ENCODE peak calls at places on chromosomes 1 and 21, in five cellular contexts. One of them, this sample, is unnamed.

GRCh38 chr1:117967900-117968299 is 38.4 kb downstream of the WDR3 start:
- DNase-seq in GM13977: no peak
- DNase-seq in sciatic nerve: no peak
- DNase-seq in activated CD8-positive, alpha-beta T cell treated with anti-CD3 and anti-CD28 coated beads for 36 hours: no peak
- DNase-seq in SIG-M5: no peak
- DNase-seq in this sample: no peak

GRCh38 chr1:966135-966602 is at the start of gene PLEKHN1:
- DNase-seq in activated CD8-positive, alpha-beta T cell treated with anti-CD3 and anti-CD28 coated beads for 36 hours: peak
- DNase-seq in SIG-M5: no peak
- DNase-seq in sciatic nerve: no peak
- DNase-seq in GM13977: peak
- DNase-seq in this sample: no peak

GRCh38 chr1:158830904-158831507 is at the start of gene MNDA:
- DNase-seq in SIG-M5: peak
- DNase-seq in GM13977: peak
- DNase-seq in sciatic nerve: no peak
- DNase-seq in activated CD8-positive, alpha-beta T cell treated with anti-CD3 and anti-CD28 coated beads for 36 hours: no peak
- DNase-seq in this sample: peak

GRCh38 chr1:28176492-28177470 is at the start of gene PTAFR:
- DNase-seq in activated CD8-positive, alpha-beta T cell treated with anti-CD3 and anti-CD28 coated beads for 36 hours: no peak
- DNase-seq in GM13977: peak
- DNase-seq in SIG-M5: no peak
- DNase-seq in sciatic nerve: no peak
- DNase-seq in this sample: no peak

GRCh38 chr1:18575620-18576019 is 55.0 kb upstream of the PAX7 start:
- DNase-seq in GM13977: peak
- DNase-seq in sciatic nerve: peak
- DNase-seq in SIG-M5: no peak
- DNase-seq in activated CD8-positive, alpha-beta T cell treated with anti-CD3 and anti-CD28 coated beads for 36 hours: peak
- DNase-seq in this sample: no peak

GRCh38 chr1:37387854-37388253 is 86.5 kb upstream of the ZC3H12A start:
- DNase-seq in GM13977: no peak
- DNase-seq in sciatic nerve: no peak
- DNase-seq in activated CD8-positive, alpha-beta T cell treated with anti-CD3 and anti-CD28 coated beads for 36 hours: no peak
- DNase-seq in SIG-M5: no peak
- DNase-seq in this sample: no peak

GRCh38 chr1:57424231-57425027 is 569 bp upstream of the DAB1 start:
- DNase-seq in activated CD8-positive, alpha-beta T cell treated with anti-CD3 and anti-CD28 coated beads for 36 hours: no peak
- DNase-seq in sciatic nerve: peak
- DNase-seq in SIG-M5: no peak
- DNase-seq in GM13977: peak
- DNase-seq in this sample: no peak

GRCh38 chr1:39666772-39667171 is 5.1 kb downstream of the NT5C1A start:
- DNase-seq in GM13977: peak
- DNase-seq in SIG-M5: no peak
- DNase-seq in sciatic nerve: no peak
- DNase-seq in activated CD8-positive, alpha-beta T cell treated with anti-CD3 and anti-CD28 coated beads for 36 hours: peak
- DNase-seq in this sample: peak

GRCh38 chr1:229464672-229465071 is 30.8 kb upstream of the ACTA1 start:
- DNase-seq in sciatic nerve: no peak
- DNase-seq in GM13977: no peak
- DNase-seq in SIG-M5: no peak
- DNase-seq in activated CD8-positive, alpha-beta T cell treated with anti-CD3 and anti-CD28 coated beads for 36 hours: no peak
- DNase-seq in this sample: no peak

GRCh38 chr1:106681939-106682522 is 374.4 kb upstream of the PRMT6 start:
- DNase-seq in GM13977: no peak
- DNase-seq in sciatic nerve: no peak
- DNase-seq in activated CD8-positive, alpha-beta T cell treated with anti-CD3 and anti-CD28 coated beads for 36 hours: no peak
- DNase-seq in SIG-M5: no peak
- DNase-seq in this sample: no peak

GRCh38 chr1:229582011-229582694 is 23.6 kb upstream of the ABCB10 start:
- DNase-seq in SIG-M5: no peak
- DNase-seq in activated CD8-positive, alpha-beta T cell treated with anti-CD3 and anti-CD28 coated beads for 36 hours: no peak
- DNase-seq in GM13977: no peak
- DNase-seq in sciatic nerve: peak
- DNase-seq in this sample: no peak

GRCh38 chr1:59292557-59292956 is 4.3 kb upstream of the FGGY start:
- DNase-seq in sciatic nerve: no peak
- DNase-seq in GM13977: peak
- DNase-seq in activated CD8-positive, alpha-beta T cell treated with anti-CD3 and anti-CD28 coated beads for 36 hours: no peak
- DNase-seq in SIG-M5: peak
- DNase-seq in this sample: peak

GRCh38 chr1:82697965-82698364 is 897.2 kb downstream of the ADGRL2 start:
- DNase-seq in GM13977: no peak
- DNase-seq in SIG-M5: no peak
- DNase-seq in activated CD8-positive, alpha-beta T cell treated with anti-CD3 and anti-CD28 coated beads for 36 hours: no peak
- DNase-seq in sciatic nerve: no peak
- DNase-seq in this sample: no peak

GRCh38 chr21:46634427-46634826 is 1.0 kb upstream of the PRMT2 start:
- DNase-seq in sciatic nerve: no peak
- DNase-seq in GM13977: no peak
- DNase-seq in SIG-M5: no peak
- DNase-seq in activated CD8-positive, alpha-beta T cell treated with anti-CD3 and anti-CD28 coated beads for 36 hours: peak
- DNase-seq in this sample: no peak

GRCh38 chr1:66778266-66778665 is 22.8 kb downstream of the INSL5 start:
- DNase-seq in GM13977: no peak
- DNase-seq in sciatic nerve: no peak
- DNase-seq in SIG-M5: no peak
- DNase-seq in activated CD8-positive, alpha-beta T cell treated with anti-CD3 and anti-CD28 coated beads for 36 hours: no peak
- DNase-seq in this sample: no peak

GRCh38 chr1:206803221-206803730 is 31.0 kb upstream of the IL10 start:
- DNase-seq in GM13977: peak
- DNase-seq in activated CD8-positive, alpha-beta T cell treated with anti-CD3 and anti-CD28 coated beads for 36 hours: peak
- DNase-seq in sciatic nerve: no peak
- DNase-seq in SIG-M5: no peak
- DNase-seq in this sample: peak

GRCh38 chr1:1291611-1292441 is 11.6 kb downstream of the SCNN1D start:
- DNase-seq in activated CD8-positive, alpha-beta T cell treated with anti-CD3 and anti-CD28 coated beads for 36 hours: peak
- DNase-seq in GM13977: peak
- DNase-seq in SIG-M5: no peak
- DNase-seq in sciatic nerve: peak
- DNase-seq in this sample: no peak

GRCh38 chr21:26811031-26811430 is 34.2 kb downstream of the ADAMTS1 start:
- DNase-seq in activated CD8-positive, alpha-beta T cell treated with anti-CD3 and anti-CD28 coated beads for 36 hours: no peak
- DNase-seq in sciatic nerve: no peak
- DNase-seq in GM13977: no peak
- DNase-seq in SIG-M5: no peak
- DNase-seq in this sample: no peak

GRCh38 chr1:153510984-153511410 is 24.8 kb downstream of the S100A6 start:
- DNase-seq in sciatic nerve: peak
- DNase-seq in GM13977: peak
- DNase-seq in SIG-M5: no peak
- DNase-seq in activated CD8-positive, alpha-beta T cell treated with anti-CD3 and anti-CD28 coated beads for 36 hours: peak
- DNase-seq in this sample: no peak

GRCh38 chr1:202968895-202969295 is 1.8 kb upstream of the CYB5R1 start:
- DNase-seq in activated CD8-positive, alpha-beta T cell treated with anti-CD3 and anti-CD28 coated beads for 36 hours: peak
- DNase-seq in GM13977: peak
- DNase-seq in SIG-M5: peak
- DNase-seq in sciatic nerve: no peak
- DNase-seq in this sample: peak

GRCh38 chr1:228394571-228395394 is 11.9 kb downstream of the TRIM11 start:
- DNase-seq in SIG-M5: no peak
- DNase-seq in activated CD8-positive, alpha-beta T cell treated with anti-CD3 and anti-CD28 coated beads for 36 hours: no peak
- DNase-seq in GM13977: no peak
- DNase-seq in sciatic nerve: peak
- DNase-seq in this sample: no peak

GRCh38 chr1:155077758-155078495 is 710 bp upstream of the EFNA3 start:
- DNase-seq in sciatic nerve: no peak
- DNase-seq in activated CD8-positive, alpha-beta T cell treated with anti-CD3 and anti-CD28 coated beads for 36 hours: no peak
- DNase-seq in GM13977: no peak
- DNase-seq in SIG-M5: no peak
- DNase-seq in this sample: no peak

GRCh38 chr1:19662313-19662712 is 2.4 kb upstream of the HTR6 start:
- DNase-seq in activated CD8-positive, alpha-beta T cell treated with anti-CD3 and anti-CD28 coated beads for 36 hours: no peak
- DNase-seq in SIG-M5: no peak
- DNase-seq in GM13977: no peak
- DNase-seq in sciatic nerve: no peak
- DNase-seq in this sample: no peak

GRCh38 chr1:99180343-99180808 is 83.9 kb upstream of the PLPPR4 start:
- DNase-seq in SIG-M5: no peak
- DNase-seq in activated CD8-positive, alpha-beta T cell treated with anti-CD3 and anti-CD28 coated beads for 36 hours: peak
- DNase-seq in GM13977: peak
- DNase-seq in sciatic nerve: peak
- DNase-seq in this sample: peak

GRCh38 chr1:225765982-225766674 is 11.5 kb upstream of the SRP9 start:
- DNase-seq in sciatic nerve: no peak
- DNase-seq in SIG-M5: no peak
- DNase-seq in GM13977: no peak
- DNase-seq in activated CD8-positive, alpha-beta T cell treated with anti-CD3 and anti-CD28 coated beads for 36 hours: no peak
- DNase-seq in this sample: no peak

GRCh38 chr1:156511656-156512055 is 11.1 kb upstream of the MEF2D start:
- DNase-seq in sciatic nerve: no peak
- DNase-seq in activated CD8-positive, alpha-beta T cell treated with anti-CD3 and anti-CD28 coated beads for 36 hours: peak
- DNase-seq in SIG-M5: no peak
- DNase-seq in GM13977: no peak
- DNase-seq in this sample: no peak

GRCh38 chr1:39525366-39526165 is 34.1 kb downstream of the BMP8A start:
- DNase-seq in sciatic nerve: peak
- DNase-seq in activated CD8-positive, alpha-beta T cell treated with anti-CD3 and anti-CD28 coated beads for 36 hours: peak
- DNase-seq in SIG-M5: no peak
- DNase-seq in GM13977: peak
- DNase-seq in this sample: peak

GRCh38 chr1:222373831-222374603 is 173.9 kb downstream of the HHIPL2 start:
- DNase-seq in sciatic nerve: no peak
- DNase-seq in activated CD8-positive, alpha-beta T cell treated with anti-CD3 and anti-CD28 coated beads for 36 hours: no peak
- DNase-seq in SIG-M5: no peak
- DNase-seq in GM13977: no peak
- DNase-seq in this sample: no peak

GRCh38 chr21:41640756-41641509 is 125.9 kb downstream of the RIPK4 start:
- DNase-seq in GM13977: no peak
- DNase-seq in activated CD8-positive, alpha-beta T cell treated with anti-CD3 and anti-CD28 coated beads for 36 hours: no peak
- DNase-seq in SIG-M5: no peak
- DNase-seq in sciatic nerve: peak
- DNase-seq in this sample: no peak

GRCh38 chr1:239914827-239915231 is 176.9 kb upstream of the FMN2 start:
- DNase-seq in activated CD8-positive, alpha-beta T cell treated with anti-CD3 and anti-CD28 coated beads for 36 hours: no peak
- DNase-seq in GM13977: no peak
- DNase-seq in SIG-M5: no peak
- DNase-seq in sciatic nerve: no peak
- DNase-seq in this sample: no peak

GRCh38 chr1:100219879-100220278 is 29.8 kb downstream of the DBT start:
- DNase-seq in SIG-M5: no peak
- DNase-seq in sciatic nerve: no peak
- DNase-seq in GM13977: no peak
- DNase-seq in activated CD8-positive, alpha-beta T cell treated with anti-CD3 and anti-CD28 coated beads for 36 hours: peak
- DNase-seq in this sample: no peak

GRCh38 chr21:33199516-33200217 is 30.1 kb upstream of the IFNAR2 start:
- DNase-seq in activated CD8-positive, alpha-beta T cell treated with anti-CD3 and anti-CD28 coated beads for 36 hours: peak
- DNase-seq in SIG-M5: peak
- DNase-seq in GM13977: peak
- DNase-seq in sciatic nerve: peak
- DNase-seq in this sample: peak

GRCh38 chr1:2340086-2340917 is 51.1 kb downstream of the MORN1 start:
- DNase-seq in activated CD8-positive, alpha-beta T cell treated with anti-CD3 and anti-CD28 coated beads for 36 hours: no peak
- DNase-seq in GM13977: no peak
- DNase-seq in sciatic nerve: no peak
- DNase-seq in SIG-M5: no peak
- DNase-seq in this sample: no peak

GRCh38 chr1:221723918-221724263 is 18.0 kb downstream of the DUSP10 start:
- DNase-seq in activated CD8-positive, alpha-beta T cell treated with anti-CD3 and anti-CD28 coated beads for 36 hours: no peak
- DNase-seq in GM13977: no peak
- DNase-seq in sciatic nerve: no peak
- DNase-seq in SIG-M5: no peak
- DNase-seq in this sample: no peak

GRCh38 chr1:8020032-8020431 is 6.1 kb downstream of the ERRFI1 start:
- DNase-seq in SIG-M5: no peak
- DNase-seq in sciatic nerve: no peak
- DNase-seq in GM13977: no peak
- DNase-seq in activated CD8-positive, alpha-beta T cell treated with anti-CD3 and anti-CD28 coated beads for 36 hours: no peak
- DNase-seq in this sample: no peak

This sample was measured in GM12878.